ENCODE peak calls at places on chromosomes 6 and 20, in four cellular contexts. O, A, J and K are unnamed samples.

GRCh38 chr6:166167258-166167731 is 356 bp downstream of the TBXT start:
- DNase-seq in O (peak), A (no peak), J (no peak), K (no peak)

GRCh38 chr6:125275779-125276178 is 26.0 kb downstream of the HDDC2 start:
- DNase-seq in O (no peak), A (no peak), J (no peak), K (no peak)

GRCh38 chr6:98433325-98433724 is 401.0 kb upstream of the POU3F2 start:
- DNase-seq in O (peak), A (no peak), J (no peak), K (no peak)

GRCh38 chr6:10268661-10269060 is 146.2 kb downstream of the TFAP2A start:
- DNase-seq in O (no peak), A (no peak), J (no peak), K (no peak)

GRCh38 chr20:19025430-19026120 is 186.9 kb upstream of the SLC24A3 start:
- DNase-seq in O (no peak), A (no peak), J (no peak), K (no peak)

GRCh38 chr6:15026832-15027231 is 219.0 kb upstream of the JARID2 start:
- DNase-seq in O (no peak), A (no peak), J (no peak), K (no peak)

GRCh38 chr20:38275815-38276550 is 15.4 kb upstream of the KIAA1755 start:
- DNase-seq in O (no peak), A (no peak), J (no peak), K (no peak)

GRCh38 chr6:30988209-30988825 is 4.8 kb downstream of the MUC21 start:
- DNase-seq in O (no peak), A (no peak), J (no peak), K (no peak)

GRCh38 chr6:45076217-45076616 is 251.9 kb upstream of the RUNX2 start:
- DNase-seq in O (no peak), A (no peak), J (peak), K (no peak)

GRCh38 chr20:49634116-49634515 is 66.2 kb upstream of the PTGIS start:
- DNase-seq in O (no peak), A (no peak), J (no peak), K (no peak)

GRCh38 chr6:95589067-95589466 is 11.7 kb downstream of the MANEA start:
- DNase-seq in O (no peak), A (no peak), J (no peak), K (no peak)